ENCODE peak calls at places on chromosomes 7 and 10, in seven cellular contexts. A is fibroblast of lung; V is adipocyte; B is OCI-LY7; U is colonic mucosa; G is HCT116; W is CD8-positive, alpha-beta memory T cell. K is an unnamed sample. For H3K4me1, the result is how much of the 10 kb centered on the place peaks cover.

GRCh38 chr7:24885305-24885704 is 94.7 kb downstream of the OSBPL3 start:
- DNase-seq in A (no peak), W (no peak), G (no peak), B (no peak), U (no peak), V (no peak), K (no peak)

GRCh38 chr7:98613601-98614425 is 3.3 kb upstream of the NPTX2 start:
- DNase-seq in V (peak), U (no peak), G (no peak), A (peak), B (peak), W (no peak), K (no peak)

GRCh38 chr7:149780636-149781419 is 7.4 kb upstream of the ZNF467 start:
- DNase-seq in G (no peak), B (no peak), V (no peak), W (no peak), U (no peak), A (no peak), K (no peak)

GRCh38 chr10:72084094-72084459 is 4.3 kb downstream of the SPOCK2 start:
- DNase-seq in V (no peak), W (peak), A (no peak), B (peak), U (no peak), G (no peak), K (no peak)

GRCh38 chr7:11430112-11430511 is 401.9 kb downstream of the THSD7A start:
- DNase-seq in A (no peak), B (no peak), U (no peak), G (no peak), V (no peak), W (no peak), K (no peak)

GRCh38 chr7:100588438-100588837 is 2.3 kb downstream of the FBXO24 start:
- DNase-seq in A (no peak), B (peak), G (no peak), W (no peak), V (peak), U (no peak), K (no peak)

GRCh38 chr10:64659311-64659710 is 1138.1 kb downstream of the REEP3 start:
- DNase-seq in V (no peak), U (no peak), G (no peak), W (no peak), B (no peak), A (no peak), K (no peak)

GRCh38 chr7:11341285-11341944 is 367.7 kb downstream of the PHF14 start:
- DNase-seq in G (peak), V (peak), A (peak), U (no peak), W (no peak), B (no peak), K (no peak)

GRCh38 chr10:11757452-11757819 is 15.3 kb downstream of the ECHDC3 start:
- DNase-seq in W (no peak), U (peak), G (no peak), V (peak), B (no peak), A (peak), K (peak)

GRCh38 chr10:37488792-37489657 is 363.6 kb downstream of the ANKRD30A start:
- DNase-seq in W (no peak), B (no peak), A (no peak), G (no peak), U (no peak), V (no peak), K (no peak)

GRCh38 chr7:137879357-137880158 is 32.8 kb upstream of the DGKI start:
- DNase-seq in U (no peak), W (no peak), A (peak), B (no peak), V (no peak), G (no peak), K (no peak)

GRCh38 chr7:143519411-143520131 is 41.9 kb downstream of the TAS2R41 start:
- DNase-seq in G (no peak), V (peak), U (no peak), A (peak), W (no peak), B (no peak), K (no peak)

GRCh38 chr7:69374036-69374420 is 224.2 kb upstream of the AUTS2 start:
- DNase-seq in B (no peak), U (no peak), A (peak), V (peak), G (no peak), W (no peak), K (no peak)

GRCh38 chr7:38700111-38700510 is 68.9 kb upstream of the AMPH start:
- DNase-seq in G (no peak), W (no peak), B (no peak), U (no peak), V (no peak), A (no peak), K (no peak)

GRCh38 chr7:27339478-27339877 is 96.9 kb downstream of the EVX1 start:
- DNase-seq in G (no peak), U (no peak), B (no peak), V (no peak), W (no peak), A (no peak), K (no peak)

GRCh38 chr10:78916227-78916626 is 152.5 kb upstream of the ZMIZ1 start:
- DNase-seq in W (no peak), V (no peak), A (no peak), G (no peak), B (no peak), U (no peak), K (no peak)

GRCh38 chr10:71752391-71753090 is 20.8 kb downstream of the VSIR start:
- DNase-seq in W (peak), V (no peak), U (no peak), A (no peak), G (no peak), B (peak), K (no peak)

GRCh38 chr7:35781767-35782515 is 18.9 kb upstream of the SEPTIN7 start:
- DNase-seq in U (no peak), B (no peak), A (no peak), V (no peak), G (no peak), W (no peak), K (no peak)

GRCh38 chr7:159109092-159110035 is 35.3 kb downstream of the VIPR2 start:
- DNase-seq in U (no peak), A (no peak), B (no peak), V (no peak), W (no peak), G (no peak), K (no peak)

GRCh38 chr7:95056107-95056689 is 148.8 kb downstream of the PPP1R9A start:
- DNase-seq in A (peak), W (no peak), B (no peak), V (no peak), G (no peak), U (no peak), K (no peak)

GRCh38 chr10:129536336-129536735 is 69.3 kb downstream of the MGMT start:
- DNase-seq in W (no peak), A (no peak), B (no peak), V (no peak), G (no peak), U (no peak), K (no peak)

GRCh38 chr10:121418126-121418777 is 180.0 kb downstream of the FGFR2 start:
- DNase-seq in B (no peak), W (no peak), A (peak), G (peak), U (no peak), V (no peak), K (no peak)

GRCh38 chr7:48083114-48083830 is 5.8 kb upstream of the UPP1 start:
- DNase-seq in G (no peak), A (peak), B (no peak), U (no peak), W (no peak), V (no peak), K (no peak)

GRCh38 chr7:128030999-128031681 is at the start of gene LRRC4:
- DNase-seq in G (no peak), B (peak), A (peak), W (peak), U (peak), V (peak), K (peak)

GRCh38 chr7:132406039-132406438 is 170.2 kb downstream of the PLXNA4 start:
- DNase-seq in W (no peak), U (no peak), G (no peak), B (no peak), A (peak), V (no peak), K (no peak)

GRCh38 chr10:60464659-60465058 is 75.0 kb upstream of the ANK3 start:
- DNase-seq in V (no peak), U (no peak), A (no peak), W (no peak), G (no peak), B (no peak), K (no peak)

GRCh38 chr7:26944959-26945358 is 80.6 kb upstream of the SKAP2 start:
- DNase-seq in U (no peak), G (no peak), V (no peak), B (no peak), W (no peak), A (no peak), K (no peak)

GRCh38 chr7:28990200-28990960 is 32.2 kb upstream of the TRIL start:
- DNase-seq in V (peak), A (peak), W (no peak), U (no peak), B (no peak), G (no peak), K (peak)

GRCh38 chr7:121824276-121824675 is 48.7 kb upstream of the PTPRZ1 start:
- DNase-seq in A (peak), U (no peak), W (no peak), B (no peak), G (no peak), V (no peak), K (no peak)

GRCh38 chr7:3844545-3845151 is 543.6 kb downstream of the SDK1 start:
- DNase-seq in B (no peak), V (no peak), A (no peak), W (no peak), U (no peak), G (no peak), K (no peak)

GRCh38 chr10:91312031-91312733 is 91.7 kb downstream of the PCGF5 start:
- DNase-seq in V (peak), G (no peak), B (no peak), U (no peak), W (no peak), A (no peak), K (no peak)

GRCh38 chr7:34087892-34088891 is 182.9 kb downstream of the BMPER start:
- DNase-seq in W (no peak), U (peak), G (peak), B (no peak), A (no peak), V (peak), K (peak)

GRCh38 chr10:77391605-77392235 is 245.9 kb downstream of the KCNMA1 start:
- DNase-seq in W (no peak), B (peak), V (peak), U (peak), A (peak), G (peak), K (peak)
- H3K4me1 ChIP-seq in W (under half), B (under half), V (under half), U (under half), A (under half), G (under half), K (under half)

GRCh38 chr10:124688889-124689670 is 55.1 kb downstream of the FAM53B start:
- DNase-seq in A (no peak), B (no peak), U (no peak), W (no peak), V (no peak), G (no peak), K (no peak)

GRCh38 chr10:124693396-124693795 is 50.8 kb downstream of the FAM53B start:
- DNase-seq in B (no peak), W (no peak), G (no peak), A (no peak), U (no peak), V (no peak), K (no peak)

GRCh38 chr10:124689911-124690498 is 54.2 kb downstream of the FAM53B start:
- DNase-seq in V (no peak), W (no peak), B (no peak), G (no peak), A (no peak), U (no peak), K (no peak)

GRCh38 chr10:124691448-124692435 is 52.4 kb downstream of the FAM53B start:
- DNase-seq in U (no peak), V (no peak), G (no peak), A (no peak), B (no peak), W (no peak), K (peak)

GRCh38 chr10:124690971-124691370 is 53.2 kb downstream of the FAM53B start:
- DNase-seq in G (no peak), V (no peak), A (no peak), W (no peak), B (no peak), U (no peak), K (no peak)
- H3K4me1 ChIP-seq in G (under half), V (under half), A (under half), W (half or more), B (under half), U (under half), K (half or more)

GRCh38 chr7:101947899-101948298 is 130.5 kb downstream of the CUX1 start:
- DNase-seq in A (peak), B (no peak), V (no peak), W (no peak), U (no peak), G (no peak), K (peak)
- H3K4me1 ChIP-seq in A (under half), B (under half), V (under half), W (under half), U (under half), G (half or more), K (under half)

DNA sequence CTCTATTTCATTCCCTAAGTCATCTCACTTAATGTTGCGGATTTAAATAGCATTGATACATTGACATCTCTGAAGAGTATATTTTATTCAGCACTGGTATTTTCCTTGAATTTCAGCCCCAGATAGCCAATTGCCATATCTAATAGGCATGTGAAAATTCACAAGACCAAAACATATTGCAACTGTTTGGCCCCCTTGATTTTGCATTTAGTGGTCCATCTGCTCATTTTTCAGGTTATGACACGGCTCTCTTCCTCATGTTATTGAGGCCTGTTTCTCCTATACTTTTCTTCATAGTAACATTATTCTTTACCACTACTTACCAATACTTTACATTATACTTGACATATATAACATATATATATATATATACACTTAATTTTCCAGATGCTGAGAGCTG is 43.7 kb downstream of the MKLN1 start:
- DNase-seq in B (no peak), A (no peak), U (no peak), V (no peak), G (no peak), W (no peak), K (no peak)
- H3K4me1 ChIP-seq in B (under half), A (under half), U (under half), V (half or more), G (under half), W (under half), K (half or more)

GRCh38 chr10:63518690-63519288 is 2.4 kb upstream of the REEP3 start:
- DNase-seq in G (no peak), B (no peak), A (no peak), W (no peak), V (no peak), U (no peak), K (no peak)
- H3K4me1 ChIP-seq in G (under half), B (under half), A (under half), W (half or more), V (under half), U (under half), K (half or more)